ENCODE peak calls at places on chromosome 3, in nine cellular contexts. Z, Q, E, B, R, P, A, F and T are unnamed samples.

GRCh38 chr3:31495971-31496370 is 36.8 kb upstream of the STT3B start:
- DNase-seq in Z (no peak), Q (no peak), E (no peak), B (peak; percentile 11), R (no peak), P (no peak), A (no peak), F (no peak), T (no peak)

GRCh38 chr3:73540969-73541740 is 83.6 kb downstream of the PDZRN3 start:
- DNase-seq in Z (no peak), Q (peak; percentile 36), E (no peak), B (no peak), R (no peak), P (no peak), A (no peak), F (no peak), T (no peak)

GRCh38 chr3:107662109-107662477 is 139.3 kb downstream of the BBX start:
- DNase-seq in Z (no peak), Q (peak; percentile 77), E (no peak), B (peak; percentile 55), R (no peak), P (no peak), A (no peak), F (no peak), T (no peak)

GRCh38 chr3:130850044-130850797 is 43.7 kb upstream of the ATP2C1 start:
- DNase-seq in Z (no peak), Q (peak; percentile 52), E (no peak), B (peak; percentile 17), R (no peak), P (peak; percentile 23), A (peak; percentile 58), F (peak; percentile 19), T (no peak)

GRCh38 chr3:123165163-123165562 is 36.6 kb upstream of the SEC22A start:
- DNase-seq in Z (no peak), Q (no peak), E (no peak), B (no peak), R (no peak), P (no peak), A (no peak), F (no peak), T (no peak)

GRCh38 chr3:126245811-126246727 is 65.7 kb upstream of the ALDH1L1 start:
- DNase-seq in Z (no peak), Q (peak; percentile 90), E (no peak), B (peak; percentile 30), R (peak; percentile 68), P (peak; percentile 26), A (no peak), F (no peak), T (no peak)

GRCh38 chr3:159260049-159260662 is 458.3 kb downstream of the MFSD1 start:
- DNase-seq in Z (no peak), Q (peak; percentile 90), E (peak; percentile 36), B (peak; percentile 32), R (peak; percentile 34), P (peak; percentile 20), A (no peak), F (no peak), T (no peak)

GRCh38 chr3:49689046-49689886 is at the start of the genes MST1 and RNF123:
- DNase-seq in Z (peak; percentile 89), Q (peak; percentile 95), E (peak; percentile 86), B (peak; percentile 68), R (peak; percentile 94), P (no peak), A (peak; percentile 83), F (no peak), T (no peak)

GRCh38 chr3:134803051-134803505 is 8.0 kb downstream of the EPHB1 start:
- DNase-seq in Z (no peak), Q (no peak), E (no peak), B (no peak), R (no peak), P (no peak), A (no peak), F (no peak), T (no peak)

GRCh38 chr3:131147534-131147933 is 120.9 kb downstream of the NEK11 start:
- DNase-seq in Z (no peak), Q (no peak), E (no peak), B (no peak), R (no peak), P (no peak), A (no peak), F (no peak), T (no peak)

GRCh38 chr3:29144807-29145206 is 136.1 kb upstream of the RBMS3 start:
- DNase-seq in Z (no peak), Q (peak; percentile 10), E (no peak), B (peak; percentile 65), R (peak; percentile 29), P (no peak), A (no peak), F (no peak), T (no peak)

GRCh38 chr3:194481103-194481502 is 5.7 kb downstream of the ATP13A3 start:
- DNase-seq in Z (no peak), Q (peak; percentile 89), E (no peak), B (peak; percentile 55), R (no peak), P (no peak), A (no peak), F (no peak), T (no peak)